ENCODE peak calls at places on chromosomes 4 and X, in five cellular contexts. V, S, L, F and K are unnamed samples.

GRCh38 chr4:125434136-125434535 is 119.4 kb downstream of the FAT4 start:
- DNase-seq in V (no peak), F (peak), S (no peak), L (peak), K (peak)

GRCh38 chr4:187603093-187603395 is 392.5 kb upstream of the ZFP42 start:
- DNase-seq in S (no peak), F (peak), L (peak), V (no peak), K (peak)

GRCh38 chr4:155509619-155510018 is 132.9 kb upstream of the MAP9 start:
- DNase-seq in V (no peak), L (peak), S (peak), F (peak), K (no peak)

GRCh38 chrX:29478336-29479069 is 736.9 kb upstream of the MAGEB2 start:
- DNase-seq in S (no peak), L (peak), V (peak), F (peak), K (peak)

GRCh38 chr4:14892563-14892962 is 109.7 kb upstream of the CPEB2 start:
- DNase-seq in S (no peak), L (no peak), F (no peak), V (no peak), K (no peak)

GRCh38 chr4:17232575-17233253 is 279.2 kb downstream of the QDPR start:
- DNase-seq in L (peak), F (peak), S (peak), V (peak), K (peak)

GRCh38 chr4:75434105-75434504 is 80.1 kb downstream of the RCHY1 start:
- DNase-seq in V (no peak), L (no peak), S (no peak), F (no peak), K (no peak)

GRCh38 chrX:132623307-132623706 is 134.5 kb upstream of the MBNL3 start:
- DNase-seq in V (no peak), F (no peak), L (no peak), S (no peak), K (no peak)

GRCh38 chrX:139828830-139829229 is 104.0 kb downstream of the ATP11C start:
- DNase-seq in S (no peak), L (no peak), V (no peak), F (no peak), K (no peak)

GRCh38 chr4:140135529-140136021 is 18.4 kb downstream of the MAML3 start:
- DNase-seq in S (no peak), F (peak), V (peak), L (peak), K (peak)

GRCh38 chrX:53294024-53294648 is 12.8 kb upstream of the IQSEC2 start:
- DNase-seq in L (no peak), V (no peak), F (peak), S (no peak), K (no peak)

GRCh38 chr4:8283161-8283560 is 13.6 kb downstream of the HTRA3 start:
- DNase-seq in V (no peak), S (no peak), F (no peak), L (no peak), K (no peak)

GRCh38 chr4:56424176-56424575 is 11.2 kb downstream of the PPAT start:
- DNase-seq in V (no peak), L (no peak), S (no peak), F (no peak), K (no peak)

GRCh38 chr4:8655411-8656184 is 63.0 kb downstream of the CPZ start:
- DNase-seq in V (no peak), L (no peak), F (no peak), S (no peak), K (no peak)

GRCh38 chr4:154465085-154465484 is 26.5 kb downstream of the DCHS2 start:
- DNase-seq in L (peak), F (peak), S (no peak), V (no peak), K (no peak)

GRCh38 chrX:108177321-108177990 is 85.9 kb downstream of the ATG4A start:
- DNase-seq in V (no peak), S (peak), L (no peak), F (no peak), K (no peak)

GRCh38 chr4:157271166-157271869 is 50.8 kb downstream of the GRIA2 start:
- DNase-seq in V (no peak), L (no peak), F (no peak), S (no peak), K (no peak)

GRCh38 chr4:121421594-121421993 is 40.8 kb upstream of the QRFPR start:
- DNase-seq in L (no peak), S (no peak), F (peak), V (no peak), K (no peak)

GRCh38 chr4:64617813-64618212 is 208.6 kb upstream of the TECRL start:
- DNase-seq in L (no peak), F (no peak), V (no peak), S (no peak), K (no peak)

GRCh38 chr4:128973384-128973783 is 120.0 kb downstream of the SCLT1 start:
- DNase-seq in F (no peak), L (no peak), V (no peak), S (no peak), K (no peak)

GRCh38 chr4:93147524-93148212 is 680.9 kb upstream of the ATOH1 start:
- DNase-seq in F (no peak), V (no peak), S (no peak), L (no peak), K (no peak)

GRCh38 chr4:28278676-28279075 is 1418.0 kb downstream of the STIM2 start:
- DNase-seq in F (no peak), V (no peak), L (no peak), S (no peak), K (no peak)

GRCh38 chrX:110448459-110448858 is 89.8 kb downstream of the RTL9 start:
- DNase-seq in S (no peak), L (no peak), V (no peak), F (no peak), K (no peak)

GRCh38 chrX:110444996-110445395 is 86.3 kb downstream of the RTL9 start:
- DNase-seq in F (no peak), L (no peak), V (no peak), S (no peak), K (no peak)

GRCh38 chrX:110437686-110438085 is 79.0 kb downstream of the RTL9 start:
- DNase-seq in F (no peak), S (no peak), V (no peak), L (no peak), K (no peak)

GRCh38 chrX:110440016-110440805 is 81.6 kb downstream of the RTL9 start:
- DNase-seq in S (no peak), F (no peak), L (no peak), V (no peak), K (no peak)

GRCh38 chrX:110442631-110443030 is 84.0 kb downstream of the RTL9 start:
- DNase-seq in V (peak), S (no peak), L (peak), F (peak), K (peak)
- TF ChIP-seq CTCF in V (peak), S (peak), L (peak), F (peak), K (peak)

GRCh38 chr4:169658970-169659735 is 38.8 kb downstream of the CLCN3 start:
- DNase-seq in L (no peak), S (no peak), V (no peak), F (no peak), K (no peak)
- H3K4me3 ChIP-seq in L (peak), S (peak), V (no peak), F (no peak), K (peak)

GRCh38 chrX:26649534-26649933 is 433.6 kb downstream of the MAGEB5 start:
- DNase-seq in F (peak), L (no peak), V (no peak), S (no peak), K (peak)
- TF ChIP-seq CTCF in F (peak), L (peak), V (no peak), S (peak), K (peak)

GRCh38 chr4:6268650-6269399 is 825 bp upstream of the WFS1 start:
- DNase-seq in F (no peak), L (no peak), V (no peak), S (no peak), K (no peak)
- H3K4me3 ChIP-seq in F (peak), L (peak), V (no peak), S (peak), K (peak)

DNA sequence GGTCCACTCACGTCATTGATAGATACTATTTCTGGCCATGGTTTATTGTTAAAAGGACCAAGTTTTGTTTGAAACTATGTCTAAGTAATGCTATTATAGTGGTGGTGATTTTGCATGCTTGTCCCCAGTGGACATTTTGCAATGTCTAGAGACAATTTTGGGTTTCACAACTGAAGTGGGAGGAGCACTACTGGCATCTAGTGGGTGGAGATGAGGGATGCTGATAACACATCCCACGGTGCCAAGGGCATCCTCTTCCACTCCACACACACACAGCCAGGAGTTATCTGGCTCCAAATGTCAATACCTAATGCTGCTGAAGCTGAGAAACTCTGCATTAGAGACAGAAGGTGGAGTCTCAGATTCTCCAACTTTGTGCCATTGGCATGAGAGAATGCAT is 131.2 kb downstream of the FRMPD4 start:
- DNase-seq in V (no peak), S (no peak), L (peak), F (no peak), K (peak)
- TF ChIP-seq CTCF in V (no peak), S (no peak), L (peak), F (no peak), K (no peak)

DNA sequence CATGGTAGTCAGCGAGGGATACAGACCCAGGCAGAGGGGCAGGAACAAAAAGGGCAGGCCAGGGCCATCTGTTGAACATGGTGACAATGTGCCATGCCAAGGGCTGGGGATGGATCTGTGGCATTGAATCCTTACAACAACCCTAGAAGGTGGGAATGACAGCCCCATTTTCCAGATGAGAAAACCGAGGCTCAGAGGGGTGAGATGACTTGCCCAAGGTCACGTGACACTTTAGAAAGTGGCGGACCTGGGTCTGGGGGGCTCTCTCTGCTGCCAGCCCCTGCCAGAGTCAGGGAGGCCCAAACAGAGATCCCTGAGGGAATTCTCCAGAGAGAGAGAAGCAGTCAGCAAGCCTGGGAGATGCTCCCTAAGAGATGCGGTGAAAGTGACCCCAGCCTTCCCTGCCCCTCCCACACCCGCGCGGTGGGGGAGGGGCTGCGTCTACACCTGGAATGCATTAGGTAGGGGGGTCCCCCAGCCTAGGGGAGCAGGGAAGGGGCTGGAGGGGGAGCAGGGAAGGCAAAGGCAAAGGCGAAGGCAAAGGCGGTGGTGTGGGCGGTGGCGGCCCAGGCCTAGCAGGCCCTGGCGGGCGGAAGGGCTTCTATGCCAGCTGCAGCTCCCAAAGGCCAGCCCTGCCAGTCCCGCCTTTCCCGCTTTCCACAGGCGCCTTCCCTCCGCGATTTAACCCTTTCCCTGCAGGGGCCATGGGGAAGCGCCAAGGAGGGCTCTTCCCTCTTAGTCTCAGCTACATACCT is 13.0 kb downstream of the FGD1 start:
- DNase-seq in S (no peak), L (peak), F (no peak), V (no peak), K (no peak)
- H3K4me3 ChIP-seq in S (no peak), L (peak), F (no peak), V (no peak), K (no peak)

GRCh38 chr4:132614682-132615081 is 534.4 kb upstream of the PCDH10 start:
- DNase-seq in S (no peak), L (no peak), V (no peak), F (peak), K (peak)
- TF ChIP-seq CTCF in S (peak), L (peak), V (no peak), F (peak), K (peak)

GRCh38 chr4:182074139-182074538 is 169.1 kb upstream of the TENM3 start:
- DNase-seq in F (no peak), S (no peak), L (no peak), V (no peak), K (no peak)
- H3K4me3 ChIP-seq in F (no peak), S (no peak), L (no peak), V (no peak), K (no peak)

GRCh38 chrX:14630724-14631123 is 101.4 kb downstream of the GLRA2 start:
- DNase-seq in L (peak), S (no peak), F (no peak), V (no peak), K (no peak)
- TF ChIP-seq CTCF in L (peak), S (peak), F (no peak), V (no peak), K (no peak)

GRCh38 chr4:184939978-184940377 is 78.3 kb upstream of the HELT start:
- DNase-seq in V (no peak), S (no peak), L (no peak), F (no peak), K (no peak)
- H3K4me3 ChIP-seq in V (no peak), S (no peak), L (no peak), F (no peak), K (no peak)